ENCODE peak calls at places on chromosomes 13 and 19, in four cellular contexts. N, X, O and F are unnamed samples.

GRCh38 chr19:41377977-41378707 is 1.8 kb downstream of the TMEM91 start:
- DNase-seq in N (no peak), X (no peak), O (no peak), F (no peak)

GRCh38 chr19:18948075-18948975 is 7.3 kb upstream of the HOMER3 start:
- DNase-seq in N (no peak), X (no peak), O (no peak), F (no peak)

GRCh38 chr19:15721208-15721607 is 6.6 kb upstream of the OR10H2 start:
- DNase-seq in N (no peak), X (no peak), O (no peak), F (no peak)

GRCh38 chr13:91172160-91172559 is 175.3 kb upstream of the MIR17HG start:
- DNase-seq in N (no peak), X (no peak), O (no peak), F (no peak)

GRCh38 chr19:2312819-2313501 is 5.0 kb upstream of the LINGO3 start:
- DNase-seq in N (no peak), X (no peak), O (no peak), F (no peak)

GRCh38 chr13:40124648-40125045 is 469.2 kb downstream of the COG6 start:
- DNase-seq in N (no peak), X (no peak), O (no peak), F (no peak)

GRCh38 chr13:80577951-80578670 is 237.2 kb upstream of the SPRY2 start:
- DNase-seq in N (no peak), X (no peak), O (no peak), F (no peak)

GRCh38 chr19:13082192-13083007 is 20.3 kb downstream of the LYL1 start:
- DNase-seq in N (no peak), X (no peak), O (no peak), F (no peak)

GRCh38 chr19:55247621-55248099 is 11.2 kb downstream of the PPP6R1 start:
- DNase-seq in N (no peak), X (no peak), O (no peak), F (no peak)

GRCh38 chr19:10270180-10270615 is 722 bp upstream of the ICAM1 start:
- DNase-seq in N (peak; percentile 59), X (peak; percentile 75), O (no peak), F (peak; percentile 89)

GRCh38 chr13:93900735-93901134 is 578.7 kb downstream of the DCT start:
- DNase-seq in N (no peak), X (no peak), O (peak; percentile 1), F (no peak)

GRCh38 chr13:69547780-69548179 is 559.8 kb upstream of the ATXN8OS start:
- DNase-seq in N (no peak), X (no peak), O (no peak), F (no peak)

GRCh38 chr19:15260939-15261338 is 28.7 kb upstream of the EPHX3 start:
- DNase-seq in N (no peak), X (no peak), O (no peak), F (no peak)

GRCh38 chr13:97329331-97329730 is 104.6 kb upstream of the RAP2A start:
- DNase-seq in N (no peak), X (no peak), O (no peak), F (no peak)

GRCh38 chr13:77729502-77730221 is 32.2 kb downstream of the SLAIN1 start:
- DNase-seq in N (peak; percentile 4), X (peak; percentile 51), O (no peak), F (no peak)

GRCh38 chr19:35911173-35911572 is 3.1 kb upstream of the TYROBP start:
- DNase-seq in N (no peak), X (no peak), O (no peak), F (no peak)

GRCh38 chr19:28746486-28746885 is 466.5 kb downstream of the UQCRFS1 start:
- DNase-seq in N (no peak), X (no peak), O (no peak), F (no peak)

GRCh38 chr19:20423381-20424207 is 142.0 kb downstream of the ZNF737 start:
- DNase-seq in N (peak; percentile 21), X (peak; percentile 41), O (peak; percentile 35), F (peak; percentile 57)

GRCh38 chr13:34617684-34618083 is 324.4 kb upstream of the NBEA start:
- DNase-seq in N (no peak), X (no peak), O (no peak), F (no peak)

GRCh38 chr19:49616945-49617344 is 23.0 kb downstream of the RRAS start:
- DNase-seq in N (no peak), X (no peak), O (no peak), F (no peak)

GRCh38 chr19:18006895-18007604 is 920 bp upstream of the ARRDC2 start:
- DNase-seq in N (peak; percentile 81), X (peak; percentile 79), O (peak; percentile 68), F (peak; percentile 84)